ENCODE peak calls at places on chromosomes 11 and 22, in five cellular contexts. One of them, this sample, is unnamed.

GRCh38 chr11:12993626-12994025 is 15.5 kb upstream of the RASSF10 start:
- DNase-seq in A549: no peak
- DNase-seq in K562: no peak
- DNase-seq in H1: no peak
- DNase-seq in HepG2: no peak
- DNase-seq in this sample: no peak

GRCh38 chr11:33980896-33981295 is 70.6 kb upstream of the CAPRIN1 start:
- DNase-seq in K562: no peak
- DNase-seq in HepG2: no peak
- DNase-seq in A549: no peak
- DNase-seq in H1: no peak
- DNase-seq in this sample: no peak

GRCh38 chr11:11946180-11946579 is 62.2 kb downstream of the DKK3 start:
- DNase-seq in H1: no peak
- DNase-seq in HepG2: no peak
- DNase-seq in A549: no peak
- DNase-seq in K562: no peak
- DNase-seq in this sample: peak; percentile 68

GRCh38 chr22:46054091-46054877 is 77.3 kb upstream of the WNT7B start:
- DNase-seq in K562: no peak
- DNase-seq in H1: no peak
- DNase-seq in HepG2: no peak
- DNase-seq in A549: no peak
- DNase-seq in this sample: peak; percentile 45

GRCh38 chr22:43393132-43393844 is 18.5 kb upstream of the MPPED1 start:
- DNase-seq in A549: no peak
- DNase-seq in HepG2: peak; percentile 75
- DNase-seq in H1: no peak
- DNase-seq in K562: no peak
- DNase-seq in this sample: no peak

GRCh38 chr22:41966607-41967240 is 2.5 kb upstream of the SEPTIN3 start:
- DNase-seq in A549: peak; percentile 15
- DNase-seq in H1: peak; percentile 62
- DNase-seq in K562: peak; percentile 51
- DNase-seq in HepG2: peak; percentile 52
- DNase-seq in this sample: peak; percentile 88

GRCh38 chr22:48367731-48368130 is 1459.9 kb downstream of the BRD1 start:
- DNase-seq in HepG2: no peak
- DNase-seq in K562: no peak
- DNase-seq in A549: no peak
- DNase-seq in H1: peak; percentile 41
- DNase-seq in this sample: no peak

GRCh38 chr11:96257972-96258951 is 84.7 kb downstream of the MAML2 start:
- DNase-seq in A549: no peak
- DNase-seq in H1: no peak
- DNase-seq in HepG2: no peak
- DNase-seq in K562: no peak
- DNase-seq in this sample: peak; percentile 58

GRCh38 chr11:116697639-116698038 is 75.1 kb downstream of the BUD13 start:
- DNase-seq in A549: no peak
- DNase-seq in H1: peak; percentile 29
- DNase-seq in HepG2: no peak
- DNase-seq in K562: no peak
- DNase-seq in this sample: no peak

GRCh38 chr11:116698080-116698479 is 74.7 kb downstream of the BUD13 start:
- DNase-seq in A549: no peak
- DNase-seq in K562: no peak
- DNase-seq in HepG2: no peak
- DNase-seq in H1: peak; percentile 24
- DNase-seq in this sample: no peak

GRCh38 chr11:116696381-116696941 is 76.3 kb downstream of the BUD13 start:
- DNase-seq in K562: no peak
- DNase-seq in A549: no peak
- DNase-seq in H1: peak; percentile 57
- DNase-seq in HepG2: no peak
- DNase-seq in this sample: no peak

GRCh38 chr11:116695657-116696254 is 77.0 kb downstream of the BUD13 start:
- DNase-seq in H1: no peak
- DNase-seq in K562: no peak
- DNase-seq in HepG2: no peak
- DNase-seq in A549: no peak
- DNase-seq in this sample: no peak

DNA sequence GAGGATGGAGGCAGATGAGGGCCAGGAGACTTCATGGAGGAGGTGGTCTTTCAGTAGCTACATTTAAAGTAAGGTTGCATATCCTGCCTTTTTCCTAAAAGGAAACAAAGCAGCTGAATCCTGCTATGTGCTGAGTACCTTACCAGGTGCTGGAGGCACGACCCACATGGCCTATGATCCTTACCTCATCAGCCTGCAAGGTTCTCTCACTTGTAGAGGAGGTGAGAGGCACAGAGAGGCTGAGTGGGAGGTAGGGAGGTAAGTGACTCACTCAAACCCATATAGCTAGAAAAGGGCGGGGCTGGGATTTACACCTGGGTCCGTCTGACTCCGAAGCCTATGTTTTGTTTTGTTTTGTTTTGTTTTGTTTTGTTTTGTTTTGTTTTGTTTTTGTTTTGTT is 75.8 kb downstream of the BUD13 start:
- DNase-seq in HepG2: no peak
- DNase-seq in A549: no peak
- DNase-seq in H1: peak; percentile 43
- DNase-seq in K562: no peak
- DNase-seq in this sample: no peak
- TF ChIP-seq MAFK in HepG2: no peak
- TF ChIP-seq MAFK in A549: no peak
- TF ChIP-seq MAFK in H1: no peak
- TF ChIP-seq MAFK in K562: no peak
- TF ChIP-seq MAFK in this sample: no peak

GRCh38 chr22:38727530-38728451 is 22.0 kb downstream of the GTPBP1 start:
- DNase-seq in K562: no peak
- DNase-seq in H1: no peak
- DNase-seq in A549: no peak
- DNase-seq in HepG2: no peak
- DNase-seq in this sample: no peak
- TF ChIP-seq POLR2A in K562: no peak
- TF ChIP-seq POLR2A in H1: no peak
- TF ChIP-seq POLR2A in A549: no peak
- TF ChIP-seq POLR2A in HepG2: peak; percentile 17
- TF ChIP-seq POLR2A in this sample: no peak

GRCh38 chr22:44975444-44976262 is 34.2 kb downstream of the PHF21B start:
- DNase-seq in H1: peak; percentile 98
- DNase-seq in HepG2: peak; percentile 66
- DNase-seq in A549: peak; percentile 54
- DNase-seq in K562: peak; percentile 84
- DNase-seq in this sample: peak; percentile 76
- TF ChIP-seq MAFK in H1: peak; percentile 19
- TF ChIP-seq MAFK in HepG2: no peak
- TF ChIP-seq MAFK in A549: no peak
- TF ChIP-seq MAFK in K562: no peak
- TF ChIP-seq MAFK in this sample: no peak

DNA sequence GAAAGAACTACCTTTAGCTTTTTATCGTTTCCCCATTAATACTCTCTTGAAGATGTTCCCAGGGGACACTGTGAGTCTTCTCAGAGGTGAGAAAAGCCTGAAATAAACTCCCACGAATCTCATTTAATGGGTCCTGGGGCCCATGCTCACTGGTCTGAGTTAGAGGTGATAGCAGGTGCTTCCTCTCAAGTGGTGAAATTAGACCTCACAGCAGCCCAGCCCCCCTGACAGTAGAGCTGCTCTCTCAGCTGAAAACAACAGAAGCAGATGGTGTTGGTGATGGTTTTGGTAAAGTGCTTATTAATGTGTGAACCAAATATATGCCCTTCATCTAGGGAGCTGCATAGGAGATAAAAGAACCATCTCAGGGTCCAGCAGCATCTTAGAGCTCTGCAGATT is 76.8 kb upstream of the VPREB1 start:
- DNase-seq in HepG2: no peak
- DNase-seq in K562: peak; percentile 15
- DNase-seq in A549: no peak
- DNase-seq in H1: no peak
- DNase-seq in this sample: no peak
- TF ChIP-seq POLR2A in HepG2: no peak
- TF ChIP-seq POLR2A in K562: no peak
- TF ChIP-seq POLR2A in A549: no peak
- TF ChIP-seq POLR2A in H1: no peak
- TF ChIP-seq POLR2A in this sample: no peak

GRCh38 chr11:30045144-30045543 is 28.3 kb upstream of the KCNA4 start:
- DNase-seq in K562: no peak
- DNase-seq in HepG2: no peak
- DNase-seq in H1: no peak
- DNase-seq in A549: no peak
- DNase-seq in this sample: no peak

GRCh38 chr11:30046211-30046945 is 29.5 kb upstream of the KCNA4 start:
- DNase-seq in HepG2: no peak
- DNase-seq in A549: no peak
- DNase-seq in H1: peak; percentile 69
- DNase-seq in K562: peak; percentile 4
- DNase-seq in this sample: no peak

GRCh38 chr11:30049214-30049613 is 32.4 kb upstream of the KCNA4 start:
- DNase-seq in H1: no peak
- DNase-seq in A549: no peak
- DNase-seq in HepG2: no peak
- DNase-seq in K562: no peak
- DNase-seq in this sample: no peak
- TF ChIP-seq MAFK in H1: no peak
- TF ChIP-seq MAFK in A549: no peak
- TF ChIP-seq MAFK in HepG2: no peak
- TF ChIP-seq MAFK in K562: no peak
- TF ChIP-seq MAFK in this sample: no peak

DNA sequence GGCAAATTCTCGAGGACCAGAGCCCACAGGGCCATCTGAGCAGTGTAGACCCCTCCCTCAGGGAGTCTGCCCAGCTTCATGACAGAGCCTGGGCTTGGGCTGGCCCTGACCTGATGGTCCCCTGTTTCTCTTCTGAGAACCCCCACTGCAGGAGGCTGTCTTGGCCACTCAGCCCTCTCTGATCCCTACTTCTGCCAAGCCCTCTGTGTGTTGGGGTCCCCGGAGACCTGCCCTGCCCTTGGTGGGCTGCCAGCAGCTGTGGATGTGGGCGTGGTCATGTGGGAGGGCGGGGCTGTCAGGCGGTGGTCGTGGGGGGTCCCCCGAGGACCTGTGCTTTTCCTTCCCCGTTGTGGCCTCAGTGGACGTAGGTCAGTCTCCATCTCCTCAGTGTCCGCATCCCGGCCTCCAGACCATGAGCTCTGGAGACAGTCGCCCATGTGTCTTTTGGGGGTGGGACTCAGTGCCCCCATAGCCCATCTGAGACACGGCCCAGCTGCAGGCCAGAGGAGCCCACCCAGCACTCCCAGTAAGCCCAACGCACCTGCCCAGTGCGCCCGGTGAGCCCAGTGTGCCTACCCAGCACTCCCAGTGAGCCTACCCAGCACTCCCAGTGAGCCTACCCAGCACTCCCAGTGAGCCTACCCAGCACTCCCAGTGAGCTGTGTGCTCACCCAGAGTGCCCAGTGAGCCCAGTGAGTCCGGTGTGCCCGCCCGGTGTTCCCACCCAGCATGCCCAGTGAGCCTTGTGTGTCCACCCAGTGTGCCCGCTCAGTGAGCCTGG is 409.2 kb downstream of the TBC1D22A start:
- DNase-seq in A549: no peak
- DNase-seq in H1: no peak
- DNase-seq in HepG2: no peak
- DNase-seq in K562: no peak
- DNase-seq in this sample: no peak
- TF ChIP-seq POLR2A in A549: no peak
- TF ChIP-seq POLR2A in H1: no peak
- TF ChIP-seq POLR2A in HepG2: no peak
- TF ChIP-seq POLR2A in K562: no peak
- TF ChIP-seq POLR2A in this sample: no peak

This sample was measured in IMR-90.